ENCODE peak calls at places on chromosomes 3 and 15, in four cellular contexts. One of them, this sample, is unnamed.
A peak's percentile ranks its signal among the peaks of the same experiment; 100 is the strongest.

GRCh38 chr3:112132975-112133448 is at the start of gene GCSAM:
- DNase-seq in fibroblast of pulmonary artery: no peak
- DNase-seq in stomach: no peak
- DNase-seq in ovary: no peak
- DNase-seq in this sample: peak; percentile 30

GRCh38 chr15:43446344-43446743 is 46.6 kb downstream of the TP53BP1 start:
- DNase-seq in ovary: no peak
- DNase-seq in stomach: no peak
- DNase-seq in fibroblast of pulmonary artery: no peak
- DNase-seq in this sample: no peak

GRCh38 chr15:77546050-77546501 is 86.6 kb downstream of the LINGO1 start:
- DNase-seq in fibroblast of pulmonary artery: peak; percentile 87
- DNase-seq in ovary: no peak
- DNase-seq in stomach: peak; percentile 45
- DNase-seq in this sample: peak; percentile 77

GRCh38 chr3:4983739-4984510 is 4.7 kb downstream of the BHLHE40 start:
- DNase-seq in ovary: peak; percentile 34
- DNase-seq in stomach: peak; percentile 61
- DNase-seq in fibroblast of pulmonary artery: peak; percentile 80
- DNase-seq in this sample: no peak

GRCh38 chr3:11727207-11727606 is 83.5 kb upstream of the VGLL4 start:
- DNase-seq in stomach: no peak
- DNase-seq in fibroblast of pulmonary artery: peak; percentile 2
- DNase-seq in ovary: no peak
- DNase-seq in this sample: no peak

GRCh38 chr15:38127306-38127731 is 125.3 kb upstream of the SPRED1 start:
- DNase-seq in stomach: no peak
- DNase-seq in ovary: no peak
- DNase-seq in fibroblast of pulmonary artery: no peak
- DNase-seq in this sample: no peak

GRCh38 chr3:118772036-118773030 is 262.3 kb downstream of the IGSF11 start:
- DNase-seq in ovary: no peak
- DNase-seq in stomach: no peak
- DNase-seq in fibroblast of pulmonary artery: no peak
- DNase-seq in this sample: no peak

GRCh38 chr15:74328331-74329056 is 39.0 kb downstream of the CYP11A1 start:
- DNase-seq in stomach: no peak
- DNase-seq in fibroblast of pulmonary artery: no peak
- DNase-seq in ovary: no peak
- DNase-seq in this sample: peak; percentile 73

GRCh38 chr3:188241072-188241471 is 87.1 kb downstream of the LPP start:
- DNase-seq in fibroblast of pulmonary artery: peak; percentile 48
- DNase-seq in ovary: no peak
- DNase-seq in stomach: no peak
- DNase-seq in this sample: peak; percentile 69

GRCh38 chr3:30894521-30895289 is at the start of gene GADL1:
- DNase-seq in fibroblast of pulmonary artery: peak; percentile 11
- DNase-seq in ovary: peak; percentile 21
- DNase-seq in stomach: peak; percentile 29
- DNase-seq in this sample: peak; percentile 39

GRCh38 chr3:40915346-40915865 is 283.9 kb upstream of the CTNNB1 start:
- DNase-seq in fibroblast of pulmonary artery: no peak
- DNase-seq in stomach: no peak
- DNase-seq in ovary: no peak
- DNase-seq in this sample: no peak

GRCh38 chr3:66392512-66392911 is 108.3 kb downstream of the LRIG1 start:
- DNase-seq in stomach: no peak
- DNase-seq in fibroblast of pulmonary artery: no peak
- DNase-seq in ovary: no peak
- DNase-seq in this sample: peak; percentile 4

GRCh38 chr15:40959331-40960141 is 6.3 kb downstream of the CHAC1 start:
- DNase-seq in fibroblast of pulmonary artery: no peak
- DNase-seq in ovary: no peak
- DNase-seq in stomach: no peak
- DNase-seq in this sample: no peak

GRCh38 chr3:5376761-5377160 is 189.3 kb downstream of the EDEM1 start:
- DNase-seq in fibroblast of pulmonary artery: no peak
- DNase-seq in stomach: peak; percentile 82
- DNase-seq in ovary: no peak
- DNase-seq in this sample: no peak

GRCh38 chr3:50481992-50482391 is 21.4 kb downstream of the CACNA2D2 start:
- DNase-seq in ovary: no peak
- DNase-seq in stomach: no peak
- DNase-seq in fibroblast of pulmonary artery: no peak
- DNase-seq in this sample: no peak

This sample was measured in testis.